ENCODE peak calls at places on chromosomes 4 and X, in seven cellular contexts. One of them, this sample, is unnamed.

GRCh38 chr4:143667461-143667860 is 33.0 kb downstream of the FREM3 start:
- DNase-seq in K562: no peak
- DNase-seq in upper lobe of left lung: no peak
- DNase-seq in transverse colon: no peak
- DNase-seq in HCT116: no peak
- DNase-seq in spleen: no peak
- DNase-seq in prostate gland: no peak
- DNase-seq in this sample: no peak

GRCh38 chrX:17564689-17565409 is 172.4 kb upstream of the SCML1 start:
- DNase-seq in prostate gland: no peak
- DNase-seq in K562: no peak
- DNase-seq in transverse colon: no peak
- DNase-seq in HCT116: no peak
- DNase-seq in upper lobe of left lung: peak
- DNase-seq in spleen: no peak
- DNase-seq in this sample: no peak

GRCh38 chrX:120561634-120562568 is 1.1 kb upstream of the CUL4B start:
- DNase-seq in transverse colon: no peak
- DNase-seq in prostate gland: no peak
- DNase-seq in K562: no peak
- DNase-seq in spleen: no peak
- DNase-seq in HCT116: no peak
- DNase-seq in upper lobe of left lung: no peak
- DNase-seq in this sample: no peak

GRCh38 chr4:1241936-1242505 is 6.9 kb downstream of the CTBP1 start:
- DNase-seq in spleen: peak
- DNase-seq in prostate gland: no peak
- DNase-seq in transverse colon: peak
- DNase-seq in K562: no peak
- DNase-seq in HCT116: no peak
- DNase-seq in upper lobe of left lung: no peak
- DNase-seq in this sample: no peak

GRCh38 chr4:40152642-40153041 is 44.2 kb upstream of the RHOH start:
- DNase-seq in HCT116: no peak
- DNase-seq in prostate gland: no peak
- DNase-seq in transverse colon: no peak
- DNase-seq in K562: no peak
- DNase-seq in spleen: no peak
- DNase-seq in upper lobe of left lung: no peak
- DNase-seq in this sample: no peak

GRCh38 chrX:9611436-9612145 is 146.7 kb downstream of the TBL1X start:
- DNase-seq in upper lobe of left lung: no peak
- DNase-seq in prostate gland: no peak
- DNase-seq in transverse colon: no peak
- DNase-seq in HCT116: no peak
- DNase-seq in K562: no peak
- DNase-seq in spleen: no peak
- DNase-seq in this sample: no peak

GRCh38 chr4:8286719-8287355 is 17.3 kb downstream of the HTRA3 start:
- DNase-seq in transverse colon: no peak
- DNase-seq in upper lobe of left lung: no peak
- DNase-seq in prostate gland: no peak
- DNase-seq in spleen: peak
- DNase-seq in K562: no peak
- DNase-seq in HCT116: no peak
- DNase-seq in this sample: no peak

GRCh38 chr4:38600575-38600974 is 63.4 kb upstream of the KLF3 start:
- DNase-seq in HCT116: no peak
- DNase-seq in spleen: no peak
- DNase-seq in K562: no peak
- DNase-seq in upper lobe of left lung: peak
- DNase-seq in prostate gland: no peak
- DNase-seq in transverse colon: no peak
- DNase-seq in this sample: no peak

GRCh38 chrX:123884809-123885408 is 25.1 kb downstream of the XIAP start:
- DNase-seq in upper lobe of left lung: no peak
- DNase-seq in spleen: no peak
- DNase-seq in K562: peak
- DNase-seq in transverse colon: no peak
- DNase-seq in HCT116: no peak
- DNase-seq in prostate gland: peak
- DNase-seq in this sample: no peak

GRCh38 chr4:151850751-151851150 is 89.9 kb upstream of the GATB start:
- DNase-seq in K562: no peak
- DNase-seq in spleen: no peak
- DNase-seq in upper lobe of left lung: no peak
- DNase-seq in HCT116: no peak
- DNase-seq in transverse colon: no peak
- DNase-seq in prostate gland: no peak
- DNase-seq in this sample: no peak

GRCh38 chrX:103404225-103405008 is 28.1 kb downstream of the BEX3 start:
- DNase-seq in prostate gland: peak
- DNase-seq in upper lobe of left lung: peak
- DNase-seq in HCT116: peak
- DNase-seq in K562: peak
- DNase-seq in spleen: no peak
- DNase-seq in transverse colon: peak
- DNase-seq in this sample: no peak
- TF ChIP-seq POLR2A in prostate gland: no peak
- TF ChIP-seq POLR2A in upper lobe of left lung: no peak
- TF ChIP-seq POLR2A in HCT116: no peak
- TF ChIP-seq POLR2A in K562: peak
- TF ChIP-seq POLR2A in spleen: no peak
- TF ChIP-seq POLR2A in transverse colon: no peak
- TF ChIP-seq POLR2A in this sample: no peak

GRCh38 chrX:133995759-133996158 is 10.4 kb upstream of the GPC3 start:
- DNase-seq in spleen: no peak
- DNase-seq in upper lobe of left lung: no peak
- DNase-seq in transverse colon: no peak
- DNase-seq in HCT116: no peak
- DNase-seq in K562: no peak
- DNase-seq in prostate gland: no peak
- DNase-seq in this sample: no peak

GRCh38 chrX:133991814-133992213 is 6.4 kb upstream of the GPC3 start:
- DNase-seq in HCT116: no peak
- DNase-seq in K562: no peak
- DNase-seq in spleen: no peak
- DNase-seq in prostate gland: no peak
- DNase-seq in upper lobe of left lung: no peak
- DNase-seq in transverse colon: no peak
- DNase-seq in this sample: no peak

GRCh38 chrX:133994576-133994975 is 9.2 kb upstream of the GPC3 start:
- DNase-seq in transverse colon: no peak
- DNase-seq in spleen: no peak
- DNase-seq in K562: no peak
- DNase-seq in HCT116: no peak
- DNase-seq in upper lobe of left lung: no peak
- DNase-seq in prostate gland: no peak
- DNase-seq in this sample: no peak

GRCh38 chrX:133989993-133990392 is 4.6 kb upstream of the GPC3 start:
- DNase-seq in spleen: no peak
- DNase-seq in HCT116: no peak
- DNase-seq in upper lobe of left lung: no peak
- DNase-seq in K562: no peak
- DNase-seq in transverse colon: no peak
- DNase-seq in prostate gland: no peak
- DNase-seq in this sample: no peak

GRCh38 chrX:133992877-133993276 is 7.5 kb upstream of the GPC3 start:
- DNase-seq in prostate gland: no peak
- DNase-seq in transverse colon: no peak
- DNase-seq in HCT116: no peak
- DNase-seq in K562: no peak
- DNase-seq in upper lobe of left lung: no peak
- DNase-seq in spleen: no peak
- DNase-seq in this sample: no peak
- TF ChIP-seq CTCF in prostate gland: no peak
- TF ChIP-seq CTCF in transverse colon: no peak
- TF ChIP-seq CTCF in HCT116: no peak
- TF ChIP-seq CTCF in K562: no peak
- TF ChIP-seq CTCF in upper lobe of left lung: no peak
- TF ChIP-seq CTCF in spleen: no peak
- TF ChIP-seq CTCF in this sample: no peak

DNA sequence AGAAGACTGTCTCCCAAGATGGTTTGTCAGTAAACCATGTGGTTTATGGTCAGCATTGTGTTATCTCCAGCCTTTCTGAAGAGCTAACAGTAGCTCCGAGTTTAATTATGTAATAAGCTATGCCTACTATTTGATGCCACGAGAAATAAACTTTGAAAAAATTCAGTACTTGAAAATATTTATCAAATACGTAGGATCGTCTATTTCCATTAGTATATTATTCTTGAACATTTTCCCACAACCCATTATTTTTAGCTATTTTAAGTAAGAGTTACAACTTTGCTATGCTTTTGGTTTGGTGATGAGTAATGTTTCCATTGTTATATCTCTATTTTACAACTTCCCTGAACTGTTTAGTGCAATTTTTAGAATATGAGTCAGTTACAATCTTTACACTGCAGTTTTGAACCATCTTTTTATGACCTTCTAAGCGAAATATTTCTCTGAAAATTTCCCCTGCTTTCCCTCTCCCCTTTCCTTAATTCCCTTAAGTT is 44.5 kb upstream of the TRIM2 start:
- DNase-seq in HCT116: no peak
- DNase-seq in upper lobe of left lung: no peak
- DNase-seq in spleen: no peak
- DNase-seq in prostate gland: no peak
- DNase-seq in transverse colon: no peak
- DNase-seq in K562: no peak
- DNase-seq in this sample: no peak
- TF ChIP-seq POLR2AphosphoS5 in HCT116: no peak
- TF ChIP-seq POLR2AphosphoS5 in upper lobe of left lung: no peak
- TF ChIP-seq POLR2AphosphoS5 in spleen: no peak
- TF ChIP-seq POLR2AphosphoS5 in prostate gland: no peak
- TF ChIP-seq POLR2AphosphoS5 in transverse colon: no peak
- TF ChIP-seq POLR2AphosphoS5 in K562: no peak
- TF ChIP-seq POLR2AphosphoS5 in this sample: no peak

GRCh38 chr4:128810871-128811570 is 1.5 kb downstream of the JADE1 start:
- DNase-seq in spleen: peak
- DNase-seq in K562: peak
- DNase-seq in upper lobe of left lung: peak
- DNase-seq in transverse colon: peak
- DNase-seq in prostate gland: peak
- DNase-seq in HCT116: peak
- DNase-seq in this sample: no peak
- TF ChIP-seq POLR2A in spleen: peak
- TF ChIP-seq POLR2A in K562: peak
- TF ChIP-seq POLR2A in upper lobe of left lung: no peak
- TF ChIP-seq POLR2A in transverse colon: peak
- TF ChIP-seq POLR2A in prostate gland: peak
- TF ChIP-seq POLR2A in HCT116: no peak
- TF ChIP-seq POLR2A in this sample: peak

This sample was measured in vagina.